ENCODE peak calls at places on chromosome 17, in four cellular contexts. C is uterus, T is heart right ventricle, J is left ventricle myocardium inferior. F is an unnamed sample.

GRCh38 chr17:69516911-69517310 is 102.4 kb downstream of the MAP2K6 start:
- DNase-seq in C (no peak), T (no peak), J (no peak), F (no peak)

GRCh38 chr17:35022536-35023063 is 40.9 kb downstream of the RFFL start:
- DNase-seq in C (peak), T (peak), J (peak), F (peak)

GRCh38 chr17:68255151-68255550 is 7.3 kb downstream of the AMZ2 start:
- DNase-seq in C (no peak), T (no peak), J (no peak), F (no peak)

GRCh38 chr17:68433911-68434503 is 23.3 kb downstream of the WIPI1 start:
- DNase-seq in C (no peak), T (no peak), J (no peak), F (no peak)

GRCh38 chr17:79439493-79439892 is 171.4 kb downstream of the RBFOX3 start:
- DNase-seq in C (no peak), T (no peak), J (no peak), F (no peak)

GRCh38 chr17:29158515-29159275 is 21.5 kb downstream of the MYO18A start:
- DNase-seq in C (no peak), T (no peak), J (no peak), F (no peak)

GRCh38 chr17:50020841-50021599 is 26.0 kb upstream of the DLX3 start:
- DNase-seq in C (no peak), T (no peak), J (no peak), F (no peak)

GRCh38 chr17:69722518-69722917 is 308.0 kb downstream of the MAP2K6 start:
- DNase-seq in C (no peak), T (no peak), J (no peak), F (no peak)

GRCh38 chr17:44198721-44199552 is 747 bp downstream of the ATXN7L3 start:
- DNase-seq in C (peak), T (peak), J (peak), F (no peak)

GRCh38 chr17:20203761-20204263 is 194.7 kb downstream of the SPECC1 start:
- DNase-seq in C (no peak), T (no peak), J (no peak), F (no peak)

GRCh38 chr17:17144916-17145665 is 61.0 kb downstream of the PLD6 start:
- DNase-seq in C (no peak), T (peak), J (no peak), F (no peak)

GRCh38 chr17:51857052-51857593 is 301.4 kb downstream of the CA10 start:
- DNase-seq in C (no peak), T (no peak), J (no peak), F (no peak)

GRCh38 chr17:67095803-67096202 is 51.4 kb downstream of the CACNG1 start:
- DNase-seq in C (no peak), T (no peak), J (no peak), F (no peak)

GRCh38 chr17:3897731-3898130 is 4.9 kb upstream of the CAMKK1 start:
- DNase-seq in C (no peak), T (no peak), J (no peak), F (no peak)

GRCh38 chr17:15501788-15502187 is 34.4 kb upstream of the CDRT4 start:
- DNase-seq in C (no peak), T (no peak), J (no peak), F (no peak)

GRCh38 chr17:7835818-7836595 is 2.0 kb downstream of the KDM6B start:
- DNase-seq in C (peak), T (peak), J (peak), F (peak)

GRCh38 chr17:39139137-39139516 is 12.3 kb downstream of the PLXDC1 start:
- DNase-seq in C (no peak), T (no peak), J (no peak), F (no peak)
- H3K27ac ChIP-seq in C (peak), T (peak), J (peak), F (no peak)

DNA sequence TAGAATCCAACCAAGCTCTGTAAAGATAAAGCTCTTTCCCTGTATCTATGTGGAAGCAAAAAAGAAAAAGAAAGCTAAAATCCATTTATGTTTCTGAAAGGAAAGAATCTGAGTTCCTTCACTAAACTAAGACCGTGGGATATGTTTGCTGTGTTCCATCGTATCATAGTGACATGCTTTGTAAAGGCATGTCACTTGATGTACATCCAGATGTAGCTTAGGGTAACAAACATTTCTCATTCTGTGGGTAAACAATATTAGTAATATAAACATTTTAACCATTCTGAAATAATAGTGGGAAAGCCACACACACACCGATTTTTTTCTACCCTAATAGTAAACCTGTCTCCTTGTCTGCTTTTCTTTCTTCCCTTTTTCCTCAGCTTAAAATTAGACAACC is 78.1 kb downstream of the TUBD1 start:
- DNase-seq in C (no peak), T (no peak), J (no peak), F (no peak)
- H3K27ac ChIP-seq in C (no peak), T (no peak), J (no peak), F (no peak)

GRCh38 chr17:48871035-48871550 is 21.5 kb upstream of the ATP5MC1 start:
- DNase-seq in C (no peak), T (no peak), J (no peak), F (no peak)
- H3K27ac ChIP-seq in C (peak), T (peak), J (peak), F (no peak)

DNA sequence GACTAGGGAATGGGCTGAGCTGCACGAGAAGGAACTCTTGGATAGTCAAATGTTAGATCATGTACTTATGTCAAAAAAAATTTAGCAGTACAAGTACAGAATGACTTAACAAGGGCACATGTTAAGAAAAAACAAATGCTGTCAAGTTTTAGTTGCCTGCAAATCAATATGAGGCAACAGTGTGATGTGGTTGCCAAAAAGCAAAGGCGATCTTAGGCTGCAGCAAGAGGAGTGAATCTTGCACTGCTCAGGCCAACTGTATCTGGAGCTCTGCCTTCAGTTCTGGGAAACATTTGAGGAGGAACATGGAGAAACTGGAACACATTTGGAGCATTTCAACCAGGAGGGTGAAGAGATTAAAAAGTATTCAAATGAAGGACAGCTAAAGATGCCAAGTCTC is 187.8 kb downstream of the RGS9 start:
- DNase-seq in C (peak), T (no peak), J (no peak), F (no peak)
- H3K27ac ChIP-seq in C (no peak), T (no peak), J (peak), F (no peak)

DNA sequence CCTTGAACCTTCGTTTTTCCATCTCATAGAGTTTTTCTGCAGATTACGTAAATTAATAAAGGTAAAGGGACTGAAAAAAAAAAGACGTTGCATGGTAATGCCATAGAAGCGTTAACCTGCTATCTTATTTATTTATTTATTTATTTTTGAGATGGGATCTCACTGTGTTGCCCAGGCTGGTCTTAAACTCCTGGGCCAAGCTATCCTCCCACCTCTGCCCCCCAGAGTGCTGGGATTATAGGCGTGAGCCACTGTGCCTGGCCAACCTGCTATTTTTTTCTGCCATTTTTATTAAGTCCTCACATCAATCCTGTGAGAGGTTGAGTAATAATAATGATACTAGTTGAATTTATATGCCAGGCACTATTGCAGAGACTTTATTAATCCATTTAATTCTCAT is 7.9 kb downstream of the MSI2 start:
- DNase-seq in C (no peak), T (no peak), J (no peak), F (no peak)
- H3K27ac ChIP-seq in C (no peak), T (no peak), J (no peak), F (peak)

GRCh38 chr17:56982312-56982711 is 4.4 kb downstream of the SCPEP1 start:
- DNase-seq in C (no peak), T (no peak), J (no peak), F (no peak)
- H3K27ac ChIP-seq in C (no peak), T (no peak), J (no peak), F (no peak)

GRCh38 chr17:75981019-75981615 is 2.1 kb downstream of the TEN1 start:
- DNase-seq in C (no peak), T (no peak), J (no peak), F (no peak)
- H3K27ac ChIP-seq in C (peak), T (peak), J (peak), F (no peak)

GRCh38 chr17:65697661-65698060 is 136.2 kb upstream of the AXIN2 start:
- DNase-seq in C (no peak), T (no peak), J (no peak), F (no peak)
- H3K27ac ChIP-seq in C (peak), T (no peak), J (no peak), F (no peak)

GRCh38 chr17:64618848-64619247 is 43.3 kb downstream of the SMURF2 start:
- DNase-seq in C (no peak), T (no peak), J (no peak), F (no peak)

GRCh38 chr17:64621772-64622171 is 40.3 kb downstream of the SMURF2 start:
- DNase-seq in C (no peak), T (no peak), J (no peak), F (no peak)

GRCh38 chr17:64625541-64625940 is 36.6 kb downstream of the SMURF2 start:
- DNase-seq in C (no peak), T (no peak), J (no peak), F (no peak)

GRCh38 chr17:64626827-64627226 is 35.3 kb downstream of the SMURF2 start:
- DNase-seq in C (no peak), T (no peak), J (no peak), F (no peak)

GRCh38 chr17:64622931-64623654 is 39.0 kb downstream of the SMURF2 start:
- DNase-seq in C (no peak), T (no peak), J (no peak), F (no peak)
- H3K27ac ChIP-seq in C (no peak), T (peak), J (peak), F (no peak)

GRCh38 chr17:6542577-6542976 is 13.8 kb downstream of the PITPNM3 start:
- DNase-seq in C (no peak), T (no peak), J (no peak), F (no peak)
- H3K27ac ChIP-seq in C (no peak), T (no peak), J (no peak), F (no peak)

F was measured in caudate nucleus.